ENCODE peak calls at places on chromosomes 3 and 15, in nine cellular contexts. U is left lung, F is dorsolateral prefrontal cortex, V is SK-N-SH, P is psoas muscle, S is foreskin keratinocyte, T is right lobe of liver, R is ascending aorta, G is pancreas. D is an unnamed sample.

GRCh38 chr3:28972921-28973320 is 307.9 kb upstream of the RBMS3 start:
- DNase-seq in U (no peak), F (no peak), V (no peak), P (no peak), S (peak; percentile 36), T (no peak), R (no peak), G (no peak), D (no peak)

GRCh38 chr15:92906563-92907081 is 6.5 kb downstream of the CHD2 start:
- DNase-seq in U (no peak), F (no peak), V (no peak), P (no peak), S (peak; percentile 91), T (no peak), R (no peak), G (no peak), D (no peak)

GRCh38 chr3:127809611-127810010 is 12.7 kb downstream of the MGLL start:
- DNase-seq in U (no peak), F (no peak), V (no peak), P (peak; percentile 25), S (no peak), T (no peak), R (no peak), G (no peak), D (no peak)

GRCh38 chr3:196519738-196520122 is 4.6 kb upstream of the SMCO1 start:
- DNase-seq in U (no peak), F (no peak), V (no peak), P (no peak), S (no peak), T (no peak), R (no peak), G (no peak), D (no peak)

GRCh38 chr3:158744567-158745288 is 12.5 kb upstream of the RARRES1 start:
- DNase-seq in U (no peak), F (no peak), V (no peak), P (no peak), S (no peak), T (no peak), R (no peak), G (no peak), D (no peak)

GRCh38 chr15:27549796-27550195 is 549.3 kb downstream of the OCA2 start:
- DNase-seq in U (no peak), F (no peak), V (no peak), P (no peak), S (no peak), T (no peak), R (no peak), G (no peak), D (no peak)

GRCh38 chr3:187550446-187550845 is 119.7 kb downstream of the SST start:
- DNase-seq in U (no peak), F (no peak), V (no peak), P (no peak), S (no peak), T (no peak), R (no peak), G (no peak), D (no peak)

GRCh38 chr15:54803139-54803808 is 393.5 kb downstream of the RSL24D1 start:
- DNase-seq in U (no peak), F (no peak), V (no peak), P (no peak), S (no peak), T (no peak), R (no peak), G (no peak), D (no peak)

GRCh38 chr3:32577174-32577573 is 6.5 kb upstream of the DYNC1LI1 start:
- DNase-seq in U (no peak), F (no peak), V (no peak), P (no peak), S (no peak), T (no peak), R (no peak), G (no peak), D (no peak)
- H3K27ac ChIP-seq in U (peak overlapping the region; percentile 78), F (peak overlapping the region; percentile 34), V (no peak overlapping the region), P (no peak overlapping the region), S (no peak overlapping the region), T (no peak overlapping the region), R (peak overlapping the region; percentile 64), G (no peak overlapping the region), D (peak overlapping the region; percentile 44)

GRCh38 chr3:142595951-142596725 is at the start of gene PLS1:
- DNase-seq in U (peak; percentile 96), F (peak; percentile 84), V (peak; percentile 96), P (peak; percentile 90), S (peak; percentile 79), T (peak; percentile 87), R (peak; percentile 37), G (peak; percentile 96), D (peak; percentile 71)
- TF ChIP-seq CTCF in U (no peak), F (peak; percentile 3), V (no peak), P (no peak), S (peak; percentile 18), T (no peak), R (no peak), G (no peak), D (no peak)

GRCh38 chr3:153142961-153143360 is 19.1 kb upstream of the RAP2B start:
- DNase-seq in U (no peak), F (no peak), V (no peak), P (no peak), S (no peak), T (no peak), R (no peak), G (no peak), D (no peak)

GRCh38 chr3:153138267-153139210 is 23.5 kb upstream of the RAP2B start:
- DNase-seq in U (no peak), F (no peak), V (no peak), P (peak; percentile 52), S (peak; percentile 99), T (peak; percentile 78), R (peak; percentile 53), G (peak; percentile 62), D (peak; percentile 83)

GRCh38 chr3:153137626-153138025 is 24.4 kb upstream of the RAP2B start:
- DNase-seq in U (no peak), F (no peak), V (no peak), P (no peak), S (no peak), T (no peak), R (no peak), G (no peak), D (no peak)
- H3K27ac ChIP-seq in U (peak overlapping the region; percentile 67), F (no peak overlapping the region), V (peak overlapping the region; percentile 95), P (no peak overlapping the region), S (peak overlapping the region; percentile 99), T (no peak overlapping the region), R (no peak overlapping the region), G (no peak overlapping the region), D (no peak overlapping the region)

DNA sequence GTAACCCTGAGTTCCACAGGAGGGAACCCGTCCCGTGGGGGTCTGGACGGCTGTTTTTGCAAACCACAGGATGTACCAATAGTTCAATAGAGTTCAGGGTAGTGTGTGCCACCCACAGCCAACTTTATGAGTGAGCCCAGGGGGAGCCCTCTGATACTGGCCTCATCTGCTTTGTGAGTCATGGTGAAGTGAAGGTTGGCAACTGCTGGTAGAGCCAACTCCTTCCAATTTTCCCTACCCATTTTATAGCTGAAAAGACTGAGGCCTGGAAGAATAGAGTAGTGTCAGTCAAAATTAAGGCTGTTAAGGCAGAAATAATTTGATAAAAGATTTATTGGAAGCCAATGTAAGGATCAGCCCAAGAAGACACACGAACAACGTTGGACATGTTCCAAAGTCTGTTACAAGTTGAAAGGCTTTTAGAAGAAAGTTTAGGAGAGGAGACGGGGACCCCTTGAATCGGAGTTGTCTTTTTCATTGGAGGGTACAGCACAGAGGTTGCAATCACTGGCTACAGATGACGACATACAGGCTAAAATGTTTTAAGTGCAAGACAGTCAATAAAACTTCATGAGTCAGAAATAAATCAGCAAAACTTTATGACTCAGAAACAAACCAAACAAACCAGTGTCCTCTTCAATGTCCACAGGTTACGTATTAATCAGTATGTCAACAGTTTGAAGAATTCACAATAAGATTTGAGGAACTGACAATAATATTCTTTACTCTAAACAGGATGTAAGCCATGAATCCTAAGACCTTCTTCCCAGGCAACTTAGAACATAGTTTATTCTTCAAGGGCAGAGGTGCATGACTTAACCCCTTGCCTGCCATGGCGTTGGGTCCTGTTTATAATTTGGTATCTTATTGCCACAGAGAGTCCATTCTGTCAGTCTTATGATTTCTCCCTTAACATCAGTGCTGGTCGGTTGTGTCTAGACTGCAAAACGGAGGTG is 62.9 kb upstream of the NR2E3 start:
- DNase-seq in U (no peak), F (no peak), V (no peak), P (no peak), S (peak; percentile 74), T (no peak), R (no peak), G (no peak), D (no peak)
- TF ChIP-seq CTCF in U (no peak), F (no peak), V (no peak), P (no peak), S (peak; percentile 14), T (no peak), R (no peak), G (no peak), D (no peak)

GRCh38 chr3:72127843-72128242 is 342.9 kb upstream of the PROK2 start:
- DNase-seq in U (no peak), F (no peak), V (no peak), P (no peak), S (peak; percentile 18), T (no peak), R (no peak), G (no peak), D (no peak)

GRCh38 chr3:72120806-72121778 is 336.1 kb upstream of the PROK2 start:
- DNase-seq in U (no peak), F (no peak), V (peak; percentile 37), P (no peak), S (no peak), T (no peak), R (no peak), G (no peak), D (no peak)

GRCh38 chr3:72120039-72120438 is 335.1 kb upstream of the PROK2 start:
- DNase-seq in U (no peak), F (no peak), V (no peak), P (no peak), S (no peak), T (no peak), R (no peak), G (no peak), D (no peak)

GRCh38 chr3:72127213-72127612 is 342.3 kb upstream of the PROK2 start:
- DNase-seq in U (no peak), F (no peak), V (no peak), P (no peak), S (no peak), T (no peak), R (no peak), G (no peak), D (no peak)

DNA sequence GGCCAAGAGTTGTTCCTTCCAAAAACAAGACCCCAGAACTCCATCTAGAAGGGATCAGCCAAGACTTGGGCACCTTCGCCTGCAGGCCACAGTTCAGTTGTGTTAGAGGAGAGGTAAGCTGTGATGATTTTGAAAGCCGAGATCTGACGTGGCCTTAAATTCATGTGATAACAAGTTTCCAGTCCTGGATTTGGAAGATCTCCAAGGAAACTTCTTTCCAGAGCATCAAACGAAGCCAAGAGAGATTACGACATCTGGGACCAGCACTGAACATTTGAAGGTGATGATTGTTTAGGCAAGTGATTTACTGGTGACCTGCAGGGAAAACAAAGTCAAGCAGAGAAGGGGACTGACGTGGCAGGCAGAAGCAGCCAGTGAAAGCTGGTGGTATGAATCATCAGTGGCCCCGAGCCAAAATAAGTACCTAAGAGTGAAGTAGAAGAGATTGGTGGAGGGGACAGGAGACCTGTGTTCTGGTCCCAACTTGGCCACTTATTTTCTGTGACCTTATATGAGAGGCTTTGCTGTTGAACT is 339.0 kb upstream of the PROK2 start:
- DNase-seq in U (no peak), F (no peak), V (no peak), P (peak; percentile 85), S (peak; percentile 97), T (peak; percentile 77), R (no peak), G (no peak), D (peak; percentile 84)
- H3K27ac ChIP-seq in U (no peak overlapping the region), F (no peak overlapping the region), V (no peak overlapping the region), P (peak overlapping the region; percentile 60), S (no peak overlapping the region), T (peak overlapping the region; percentile 68), R (peak overlapping the region; percentile 41), G (no peak overlapping the region), D (peak overlapping the region; percentile 65)

D was measured in tibial artery.